ENCODE peak calls at places on chromosomes 1 and 21, in ten cellular contexts. V is fibroblast of lung, H is GM23338, Y is body of pancreas, U is mammary epithelial cell, S is AG10803, A is fibroblast of mammary gland, Q is HCT116, N is right atrium auricular region, C is A549. F is an unnamed sample.

GRCh38 chr1:22252248-22252647 is 109.4 kb upstream of the WNT4 start:
- DNase-seq in H (peak), S (no peak), U (no peak), Q (no peak), A (no peak), Y (no peak), C (no peak), V (no peak), N (no peak), F (no peak)

GRCh38 chr1:150663322-150663721 is 33.6 kb downstream of the GOLPH3L start:
- DNase-seq in Q (no peak), S (no peak), C (no peak), N (no peak), V (no peak), Y (no peak), U (no peak), A (no peak), H (no peak), F (no peak)

GRCh38 chr1:43329995-43330751 is 7.4 kb upstream of the MPL start:
- DNase-seq in Y (no peak), A (peak), C (no peak), U (peak), H (peak), N (peak), V (peak), Q (no peak), S (peak), F (peak)

GRCh38 chr1:3384407-3384806 is 70.1 kb upstream of the ARHGEF16 start:
- DNase-seq in U (no peak), C (no peak), N (no peak), S (no peak), A (no peak), H (no peak), Y (no peak), V (no peak), Q (no peak), F (no peak)

GRCh38 chr21:42304556-42305454 is 10.4 kb downstream of the TFF3 start:
- DNase-seq in Y (no peak), C (no peak), N (no peak), A (no peak), V (no peak), Q (no peak), S (no peak), H (no peak), U (no peak), F (no peak)

GRCh38 chr1:171438441-171438840 is 46.9 kb upstream of the PRRC2C start:
- DNase-seq in H (no peak), U (peak), Q (peak), S (peak), N (peak), A (peak), Y (no peak), C (peak), V (peak), F (peak)

GRCh38 chr21:16587671-16588379 is 858.0 kb downstream of the USP25 start:
- DNase-seq in A (peak), Y (no peak), V (peak), S (peak), C (no peak), N (no peak), H (peak), U (peak), Q (no peak), F (peak)

GRCh38 chr1:25933479-25934365 is 27.5 kb upstream of the STMN1 start:
- DNase-seq in U (no peak), C (no peak), H (no peak), S (no peak), Q (no peak), V (no peak), Y (no peak), N (no peak), A (no peak), F (peak)

GRCh38 chr1:97077221-97077620 is 355.6 kb downstream of the PTBP2 start:
- DNase-seq in U (no peak), Y (no peak), C (no peak), H (no peak), A (no peak), V (no peak), Q (no peak), S (no peak), N (no peak), F (no peak)

GRCh38 chr1:72018562-72018961 is 263.8 kb downstream of the NEGR1 start:
- DNase-seq in Q (no peak), Y (no peak), U (no peak), A (no peak), V (no peak), C (no peak), S (no peak), H (peak), N (no peak), F (no peak)

GRCh38 chr1:11384170-11384554 is 94.8 kb upstream of the DISP3 start:
- DNase-seq in N (no peak), A (peak), Q (no peak), V (no peak), U (peak), S (no peak), Y (no peak), C (no peak), H (no peak), F (peak)

GRCh38 chr1:155083865-155084721 is 5.5 kb downstream of the EFNA3 start:
- DNase-seq in H (no peak), Y (peak), C (peak), U (peak), A (peak), S (peak), N (no peak), V (peak), Q (no peak), F (peak)

GRCh38 chr21:44723177-44724131 is 12.1 kb upstream of the TSPEAR start:
- DNase-seq in A (no peak), Y (no peak), V (no peak), U (peak), Q (no peak), C (no peak), S (no peak), N (no peak), H (peak), F (no peak)

GRCh38 chr1:204520834-204521709 is 4.9 kb downstream of the MDM4 start:
- DNase-seq in Q (no peak), H (no peak), U (peak), N (no peak), V (peak), Y (no peak), S (peak), C (no peak), A (peak), F (peak)

GRCh38 chr1:55989971-55990370 is 589.4 kb downstream of the PLPP3 start:
- DNase-seq in U (no peak), H (no peak), Y (no peak), C (no peak), V (peak), A (no peak), S (no peak), Q (no peak), N (no peak), F (peak)

GRCh38 chr21:45592208-45592619 is 50.0 kb upstream of the SLC19A1 start:
- DNase-seq in V (no peak), S (no peak), N (no peak), A (no peak), C (no peak), H (no peak), Q (no peak), U (no peak), Y (no peak), F (no peak)

GRCh38 chr1:155871390-155871789 is 12.0 kb downstream of the SYT11 start:
- DNase-seq in Q (no peak), S (peak), Y (peak), A (no peak), N (peak), V (peak), U (peak), C (no peak), H (no peak), F (no peak)

GRCh38 chr1:179824265-179824664 is 53.3 kb downstream of the TOR1AIP2 start:
- DNase-seq in V (no peak), Q (no peak), N (peak), H (no peak), A (no peak), Y (no peak), C (no peak), S (no peak), U (no peak), F (no peak)

GRCh38 chr21:45788198-45788597 is 144.7 kb downstream of the PCBP3 start:
- DNase-seq in N (no peak), U (no peak), S (no peak), A (no peak), H (no peak), Q (no peak), V (no peak), Y (no peak), C (no peak), F (no peak)

GRCh38 chr1:64675718-64676345 is 69.0 kb upstream of the RAVER2 start:
- DNase-seq in Y (no peak), U (no peak), Q (no peak), N (no peak), S (peak), A (peak), C (peak), V (peak), H (peak), F (peak)

GRCh38 chr21:42040411-42041180 is 30.4 kb upstream of the ZBTB21 start:
- DNase-seq in Q (peak), Y (no peak), S (peak), V (peak), H (no peak), C (peak), U (peak), N (no peak), A (peak), F (peak)

GRCh38 chr1:11650331-11650991 is 3.8 kb downstream of the FBXO2 start:
- DNase-seq in C (peak), Q (peak), A (peak), S (peak), Y (peak), H (peak), U (no peak), V (peak), N (peak), F (peak)

GRCh38 chr1:89306273-89306672 is 33.6 kb upstream of the GBP5 start:
- DNase-seq in S (no peak), H (no peak), Q (no peak), U (no peak), V (no peak), Y (no peak), A (no peak), C (no peak), N (no peak), F (no peak)

GRCh38 chr1:95829581-95829980 is 595.6 kb downstream of the RWDD3 start:
- DNase-seq in C (no peak), H (no peak), S (no peak), V (no peak), A (no peak), N (no peak), U (no peak), Y (no peak), Q (no peak), F (no peak)

GRCh38 chr1:225454067-225454618 is 26.3 kb upstream of the LBR start:
- DNase-seq in H (no peak), Q (no peak), Y (no peak), V (no peak), S (no peak), N (no peak), C (peak), U (no peak), A (peak), F (peak)

GRCh38 chr1:236282159-236282716 is 480 bp upstream of the ERO1B start:
- DNase-seq in U (no peak), Q (no peak), N (no peak), S (no peak), H (no peak), V (peak), Y (no peak), C (no peak), A (peak), F (no peak)

DNA sequence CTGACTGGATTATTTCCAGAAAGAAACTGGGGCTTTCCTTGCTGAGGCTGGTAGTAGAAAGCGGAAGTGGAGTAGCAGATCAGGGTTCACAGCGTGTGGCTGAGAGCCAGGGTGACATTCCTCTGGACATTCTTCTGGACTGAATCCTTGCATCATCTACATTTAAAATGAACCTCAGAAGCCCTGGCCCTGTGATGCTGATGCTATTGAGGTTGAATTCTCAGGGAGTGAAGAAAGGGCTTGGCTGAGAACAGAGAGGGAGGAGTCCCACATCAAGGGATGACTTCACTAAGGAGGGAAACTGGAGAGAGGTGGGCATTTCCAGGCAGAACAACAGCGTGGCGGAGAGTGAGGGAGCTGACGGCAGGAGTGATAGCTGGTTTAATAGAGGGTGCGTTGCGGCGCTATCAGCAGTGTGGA is 102.3 kb upstream of the LMO4 start:
- DNase-seq in S (peak), A (peak), Q (no peak), N (peak), U (peak), C (peak), Y (peak), H (peak), V (peak), F (peak)
- H3K4me3 ChIP-seq in S (no peak), A (no peak), Q (no peak), N (no peak), U (no peak), C (no peak), Y (no peak), H (no peak), V (no peak), F (no peak)

GRCh38 chr1:109980324-109981127 is 4.0 kb upstream of the AHCYL1 start:
- DNase-seq in N (no peak), H (peak), Y (peak), V (no peak), A (no peak), S (no peak), C (peak), Q (peak), U (peak), F (no peak)
- TF ChIP-seq CTCF in N (peak), H (peak), Y (peak), V (peak), A (peak), S (peak), C (peak), Q (peak), U (peak), F (peak)

GRCh38 chr1:200873671-200874397 is 1.1 kb downstream of the GPR25 start:
- DNase-seq in A (no peak), H (peak), V (no peak), U (no peak), Q (no peak), N (peak), S (no peak), Y (no peak), C (no peak), F (no peak)
- H3K4me3 ChIP-seq in A (no peak), H (peak), V (no peak), U (no peak), Q (no peak), N (no peak), S (no peak), Y (no peak), C (no peak), F (no peak)

DNA sequence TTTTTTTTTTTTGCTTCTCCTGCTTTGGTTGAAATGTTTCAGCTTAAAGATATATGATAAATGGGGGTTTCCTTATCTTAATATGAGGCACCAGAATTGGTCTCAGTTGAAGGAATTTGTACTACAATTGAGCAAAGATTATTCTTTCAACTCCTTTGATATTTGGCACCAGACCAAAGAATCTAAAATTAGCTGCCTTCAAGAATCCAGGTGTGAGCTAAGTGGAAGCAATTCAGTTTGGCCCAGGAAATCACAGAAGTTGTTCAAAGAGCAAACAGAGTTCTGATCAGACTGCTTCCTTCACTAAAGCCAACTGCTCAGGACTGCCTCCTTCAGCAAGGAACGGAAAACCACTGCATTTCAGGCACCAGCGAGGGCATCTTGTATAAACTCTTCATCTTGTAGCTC is 68.3 kb upstream of the BCAR3 start:
- DNase-seq in S (no peak), H (peak), N (no peak), V (no peak), U (no peak), C (peak), Y (no peak), Q (peak), A (no peak), F (no peak)
- TF ChIP-seq CTCF in S (peak), H (peak), N (no peak), V (peak), U (peak), C (no peak), Y (no peak), Q (peak), A (peak), F (no peak)

GRCh38 chr1:184389446-184389845 is 2.6 kb downstream of the C1orf21 start:
- DNase-seq in N (no peak), H (no peak), V (no peak), C (no peak), U (peak), A (no peak), Q (no peak), S (no peak), Y (no peak), F (no peak)
- H3K4me3 ChIP-seq in N (peak), H (peak), V (no peak), C (no peak), U (no peak), A (no peak), Q (no peak), S (no peak), Y (no peak), F (peak)

GRCh38 chr21:29052224-29052623 is 21.2 kb downstream of the CCT8 start:
- DNase-seq in S (no peak), H (no peak), V (no peak), C (no peak), U (no peak), Y (no peak), Q (no peak), N (no peak), A (no peak), F (no peak)

GRCh38 chr21:29053656-29054055 is 19.8 kb downstream of the CCT8 start:
- DNase-seq in A (no peak), V (peak), C (no peak), N (no peak), Y (no peak), U (no peak), Q (no peak), S (no peak), H (no peak), F (no peak)

GRCh38 chr21:29056005-29056404 is 17.4 kb downstream of the CCT8 start:
- DNase-seq in N (no peak), A (peak), Y (no peak), V (peak), Q (no peak), H (no peak), S (no peak), C (peak), U (no peak), F (peak)

GRCh38 chr21:29055080-29055479 is 18.4 kb downstream of the CCT8 start:
- DNase-seq in H (no peak), U (no peak), N (no peak), A (no peak), V (no peak), Q (no peak), Y (no peak), C (no peak), S (no peak), F (no peak)

DNA sequence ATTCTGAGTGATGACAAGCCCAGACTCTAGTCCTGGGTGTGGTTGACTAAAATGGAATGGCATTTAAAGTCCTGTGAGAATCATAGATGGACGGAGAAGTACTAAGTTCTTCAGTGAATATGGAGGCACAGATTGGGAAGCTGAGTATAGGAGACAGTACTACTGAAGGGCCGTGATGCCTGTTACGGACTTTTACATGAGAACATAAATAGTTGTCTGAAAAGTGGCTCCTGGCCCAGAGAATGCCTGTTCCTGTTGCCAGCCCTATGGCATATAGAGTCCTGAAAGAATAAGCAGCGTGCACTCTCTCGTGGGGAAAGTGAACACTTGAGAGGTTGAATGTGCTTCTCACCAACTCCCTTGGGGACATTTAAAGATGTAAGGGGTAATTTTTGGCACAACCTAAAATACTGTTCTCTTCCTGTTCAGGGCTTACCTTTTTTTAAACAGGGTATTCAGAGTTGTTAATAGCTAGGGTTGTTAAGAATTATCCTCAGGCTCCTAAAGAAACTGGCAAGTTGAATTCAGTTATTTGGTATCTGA is 20.4 kb downstream of the CCT8 start:
- DNase-seq in H (no peak), C (no peak), N (no peak), V (no peak), Y (no peak), A (no peak), S (no peak), U (no peak), Q (no peak), F (no peak)
- TF ChIP-seq CTCF in H (no peak), C (no peak), N (no peak), V (no peak), Y (no peak), A (no peak), S (no peak), U (no peak), Q (no peak), F (no peak)

F was measured in fibroblast of villous mesenchyme.